ENCODE peak calls at places on chromosomes 12 and 14, in four cellular contexts. Y is OCI-LY7, M is GM23338, E is HCT116. H is an unnamed sample. For H3K4me1, the result is how much of the 10 kb centered on the place peaks cover.

GRCh38 chr14:70709726-70710382 is 68.1 kb downstream of the TTC9 start:
- DNase-seq in Y (no peak), M (peak), E (no peak), H (no peak)

GRCh38 chr12:122886851-122887816 is 8.8 kb downstream of the VPS37B start:
- DNase-seq in Y (peak), M (no peak), E (peak), H (peak)

GRCh38 chr14:99318091-99318958 is 46.3 kb upstream of the BCL11B start:
- DNase-seq in Y (no peak), M (peak), E (no peak), H (no peak)

GRCh38 chr14:22332671-22333407 is 256.2 kb downstream of the DAD1 start:
- DNase-seq in Y (no peak), M (peak), E (no peak), H (no peak)

GRCh38 chr14:79179985-79180384 is 1009.8 kb downstream of the NRXN3 start:
- DNase-seq in Y (no peak), M (no peak), E (no peak), H (no peak)

GRCh38 chr12:13171921-13172859 is 24.3 kb upstream of the EMP1 start:
- DNase-seq in Y (no peak), M (peak), E (no peak), H (peak)

GRCh38 chr12:128819293-128820144 is 4.2 kb downstream of the SLC15A4 start:
- DNase-seq in Y (no peak), M (peak), E (no peak), H (peak)

GRCh38 chr12:32896438-32897275 is at the start of gene PKP2:
- DNase-seq in Y (no peak), M (peak), E (peak), H (peak)

GRCh38 chr12:76259660-76260389 is 88.4 kb downstream of the BBS10 start:
- DNase-seq in Y (peak), M (no peak), E (no peak), H (no peak)

GRCh38 chr12:57517187-57517586 is 3.1 kb downstream of the DDIT3 start:
- DNase-seq in Y (no peak), M (no peak), E (no peak), H (no peak)

GRCh38 chr12:77947326-77947725 is 116.6 kb downstream of the NAV3 start:
- DNase-seq in Y (no peak), M (no peak), E (no peak), H (no peak)

GRCh38 chr14:54223978-54224377 is 172.8 kb upstream of the CDKN3 start:
- DNase-seq in Y (no peak), M (no peak), E (no peak), H (no peak)

GRCh38 chr14:22113401-22113800 is 439.8 kb upstream of the OR4E1 start:
- DNase-seq in Y (no peak), M (peak), E (no peak), H (no peak)

GRCh38 chr14:72565200-72565599 is 328.7 kb downstream of the DPF3 start:
- DNase-seq in Y (no peak), M (no peak), E (no peak), H (no peak)

GRCh38 chr12:104090685-104091084 is 26.4 kb downstream of the HCFC2 start:
- DNase-seq in Y (no peak), M (peak), E (no peak), H (peak)

GRCh38 chr12:105032703-105033357 is 46.7 kb downstream of the NOPCHAP1 start:
- DNase-seq in Y (no peak), M (no peak), E (no peak), H (no peak)

GRCh38 chr12:30457621-30458289 is 237.9 kb downstream of the IPO8 start:
- DNase-seq in Y (no peak), M (peak), E (peak), H (peak)

GRCh38 chr12:1879633-1880032 is 38.8 kb downstream of the CACNA2D4 start:
- DNase-seq in Y (no peak), M (no peak), E (no peak), H (no peak)

GRCh38 chr14:56899829-56900228 is 89.5 kb upstream of the OTX2 start:
- DNase-seq in Y (no peak), M (peak), E (no peak), H (peak)

GRCh38 chr12:111467862-111468245 is 62.1 kb downstream of the SH2B3 start:
- DNase-seq in Y (no peak), M (no peak), E (no peak), H (no peak)

GRCh38 chr14:20976291-20976690 is 13.5 kb upstream of the METTL17 start:
- DNase-seq in Y (no peak), M (no peak), E (no peak), H (no peak)

GRCh38 chr12:120264086-120264485 is 1.4 kb downstream of the PXN start:
- DNase-seq in Y (no peak), M (no peak), E (no peak), H (no peak)

GRCh38 chr12:20653871-20654270 is 41.3 kb upstream of the SLCO1C1 start:
- DNase-seq in Y (no peak), M (no peak), E (no peak), H (no peak)

GRCh38 chr12:86748874-86749273 is 492.7 kb upstream of the MGAT4C start:
- DNase-seq in Y (no peak), M (no peak), E (no peak), H (no peak)

GRCh38 chr14:69138189-69138535 is 14.8 kb downstream of the DCAF5 start:
- DNase-seq in Y (no peak), M (no peak), E (no peak), H (peak)

GRCh38 chr12:27524839-27525238 is 833 bp downstream of the PPFIBP1 start:
- DNase-seq in Y (no peak), M (peak), E (no peak), H (no peak)

GRCh38 chr14:105139212-105139825 is 29.3 kb downstream of the JAG2 start:
- DNase-seq in Y (no peak), M (no peak), E (no peak), H (no peak)
- TF ChIP-seq EZH2phosphoT487 in Y (no peak), M (no peak), E (no peak), H (no peak)

GRCh38 chr14:36521598-36522345 is 1.7 kb upstream of the NKX2-1 start:
- DNase-seq in Y (no peak), M (peak), E (no peak), H (peak)
- H3K4me1 ChIP-seq in Y (under half), M (under half), E (under half), H (under half)

DNA sequence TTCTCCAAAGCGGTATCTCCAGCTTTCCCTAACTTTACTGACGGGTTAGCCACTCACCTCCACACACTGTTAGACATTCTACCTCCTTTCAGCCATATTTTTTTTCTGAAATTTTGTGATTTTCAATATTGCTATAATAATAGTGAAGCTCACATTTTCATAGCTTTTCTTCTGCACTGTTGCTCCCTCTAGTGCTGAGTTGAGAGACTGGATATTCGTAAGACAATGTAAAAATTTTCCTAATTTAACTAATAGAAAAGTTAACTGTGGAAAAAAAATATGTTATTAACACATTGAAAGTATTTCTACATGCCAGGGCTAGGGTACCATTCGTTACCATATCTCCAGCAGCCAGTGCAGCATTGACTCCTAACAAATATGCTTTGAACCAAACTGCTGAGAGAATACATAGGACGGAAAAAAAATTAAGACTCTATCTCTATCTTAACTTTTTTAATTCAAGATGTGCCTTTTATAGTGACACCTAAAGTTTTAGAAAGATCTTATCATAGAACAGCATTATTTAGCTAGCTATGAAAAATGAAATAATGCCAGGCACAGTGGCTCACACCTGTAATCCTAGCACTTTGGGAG is 48.7 kb upstream of the ABCC9 start:
- DNase-seq in Y (peak), M (peak), E (peak), H (no peak)
- TF ChIP-seq EZH2phosphoT487 in Y (no peak), M (no peak), E (no peak), H (no peak)

DNA sequence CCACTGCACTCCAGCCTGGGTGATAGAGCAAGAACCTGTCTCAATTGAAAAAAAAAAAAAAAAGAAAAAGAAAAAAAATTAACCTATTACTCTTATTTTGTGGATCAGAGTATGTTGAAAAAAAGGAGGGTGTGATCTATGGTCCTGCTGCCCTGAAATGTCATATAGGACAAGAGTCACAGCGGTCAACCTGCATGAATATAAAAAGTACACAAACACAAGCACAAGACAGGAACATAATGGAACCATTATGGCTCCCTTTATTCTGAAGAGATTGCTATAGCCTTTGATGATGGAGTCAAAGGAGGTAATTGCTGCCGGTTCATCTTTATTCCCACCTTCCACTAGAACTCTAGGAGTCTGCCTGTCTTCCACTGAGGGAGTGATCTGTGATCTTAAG is 96.9 kb downstream of the NTN4 start:
- DNase-seq in Y (no peak), M (no peak), E (no peak), H (no peak)
- H3K4me1 ChIP-seq in Y (under half), M (under half), E (under half), H (under half)

GRCh38 chr14:104315169-104315568 is 176.8 kb downstream of the KIF26A start:
- DNase-seq in Y (no peak), M (no peak), E (no peak), H (no peak)
- TF ChIP-seq EZH2phosphoT487 in Y (no peak), M (no peak), E (no peak), H (no peak)

GRCh38 chr14:64463873-64464272 is 1.4 kb upstream of the AKAP5 start:
- DNase-seq in Y (no peak), M (no peak), E (no peak), H (no peak)
- H3K4me1 ChIP-seq in Y (under half), M (under half), E (under half), H (under half)

GRCh38 chr14:106024983-106025604 is 498.7 kb downstream of the TMEM121 start:
- DNase-seq in Y (no peak), M (no peak), E (no peak), H (no peak)
- TF ChIP-seq EZH2phosphoT487 in Y (no peak), M (no peak), E (no peak), H (no peak)

GRCh38 chr14:76829650-76830421 is 3.6 kb downstream of the LRRC74A start:
- DNase-seq in Y (no peak), M (no peak), E (no peak), H (peak)

GRCh38 chr14:76826122-76826521 is at the start of gene LRRC74A:
- DNase-seq in Y (no peak), M (no peak), E (no peak), H (no peak)

GRCh38 chr14:76828339-76829015 is 2.3 kb downstream of the LRRC74A start:
- DNase-seq in Y (no peak), M (no peak), E (no peak), H (no peak)

GRCh38 chr14:76827696-76828301 is 1.6 kb downstream of the LRRC74A start:
- DNase-seq in Y (no peak), M (peak), E (no peak), H (no peak)

GRCh38 chr14:76829016-76829365 is 2.8 kb downstream of the LRRC74A start:
- DNase-seq in Y (no peak), M (no peak), E (no peak), H (no peak)
- H3K4me1 ChIP-seq in Y (under half), M (under half), E (under half), H (under half)

DNA sequence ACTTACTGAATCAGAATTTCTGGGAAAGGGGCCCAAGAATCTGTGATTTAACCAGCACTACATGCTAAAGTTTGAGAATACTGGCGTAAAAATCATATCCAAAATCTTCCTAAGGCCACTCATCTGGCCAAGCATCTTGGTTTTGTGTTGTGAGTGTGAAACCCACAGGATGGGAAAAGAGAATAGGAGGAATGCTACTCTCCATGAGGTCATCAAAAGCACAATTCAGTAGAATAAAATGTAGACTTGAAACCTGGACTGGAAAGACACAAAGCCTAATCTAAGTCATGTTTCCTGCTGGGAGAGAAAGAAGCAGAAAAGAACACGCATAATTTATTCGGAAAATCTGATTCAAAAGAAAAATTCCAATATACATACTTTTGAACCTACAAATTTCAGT is 42.3 kb downstream of the NR1H4 start:
- DNase-seq in Y (no peak), M (no peak), E (no peak), H (no peak)
- TF ChIP-seq EZH2phosphoT487 in Y (no peak), M (no peak), E (no peak), H (no peak)

GRCh38 chr14:75298187-75298985 is 19.8 kb downstream of the FOS start:
- DNase-seq in Y (no peak), M (no peak), E (no peak), H (no peak)
- H3K4me1 ChIP-seq in Y (under half), M (under half), E (under half), H (under half)

H was measured in neural progenitor cell.